ENCODE peak calls at places on chromosomes 1 and 21, in five cellular contexts. U is naive thymus-derived CD8-positive, alpha-beta T cell; A is astrocyte of the spinal cord; E is kidney tubule cell; H is GF-D8. N is an unnamed sample.

GRCh38 chr1:54407201-54407956 is 1.2 kb upstream of the SSBP3 start:
- DNase-seq in U (peak), A (peak), E (peak), H (peak), N (peak)

GRCh38 chr1:91730781-91731732 is 154.9 kb downstream of the TGFBR3 start:
- DNase-seq in U (no peak), A (peak), E (peak), H (peak), N (peak)

GRCh38 chr1:7623886-7624285 is 147.2 kb upstream of the VAMP3 start:
- DNase-seq in U (no peak), A (no peak), E (no peak), H (no peak), N (no peak)

GRCh38 chr1:226870026-226870322 is 442 bp upstream of the PSEN2 start:
- DNase-seq in U (no peak), A (peak), E (no peak), H (no peak), N (no peak)

GRCh38 chr1:243642936-243643335 is 207.1 kb downstream of the AKT3 start:
- DNase-seq in U (no peak), A (peak), E (peak), H (no peak), N (peak)

GRCh38 chr1:204406621-204407020 is 5.0 kb downstream of the PPP1R15B start:
- DNase-seq in U (no peak), A (no peak), E (no peak), H (no peak), N (no peak)

GRCh38 chr1:50841791-50842387 is 118.2 kb downstream of the FAF1 start:
- DNase-seq in U (no peak), A (peak), E (peak), H (no peak), N (no peak)

GRCh38 chr21:36297938-36298572 is 21.9 kb upstream of the MORC3 start:
- DNase-seq in U (peak), A (no peak), E (peak), H (peak), N (peak)

GRCh38 chr1:225426395-225427248 is 1.2 kb downstream of the LBR start:
- DNase-seq in U (peak), A (peak), E (peak), H (peak), N (no peak)

GRCh38 chr21:42171091-42172053 is 47.6 kb upstream of the ABCG1 start:
- DNase-seq in U (no peak), A (no peak), E (peak), H (no peak), N (no peak)

GRCh38 chr1:67431156-67431765 is 1.1 kb upstream of the SERBP1 start:
- DNase-seq in U (no peak), A (no peak), E (no peak), H (no peak), N (no peak)

GRCh38 chr1:205319081-205320018 is 2.2 kb downstream of the NUAK2 start:
- DNase-seq in U (peak), A (peak), E (peak), H (peak), N (peak)

GRCh38 chr1:203346060-203346754 is 4.7 kb downstream of the FMOD start:
- DNase-seq in U (no peak), A (peak), E (no peak), H (no peak), N (no peak)